ENCODE peak calls at places on chromosomes 11 and 22, in ten cellular contexts. One of them, this sample, is unnamed.

GRCh38 chr22:44938886-44939285 is 70.9 kb downstream of the PHF21B start:
- DNase-seq in posterior cingulate gyrus: no peak
- DNase-seq in GM12891: no peak
- DNase-seq in dermis blood vessel endothelial cell: no peak
- DNase-seq in iPS DF 6.9: no peak
- DNase-seq in DMS79 treated with DMSO at 0.1 percent for 48 hours: no peak
- DNase-seq in choroid plexus epithelial cell: no peak
- DNase-seq in EL: no peak
- DNase-seq in nephron progenitor cell: no peak
- DNase-seq in iris pigment epithelial cell: no peak
- DNase-seq in this sample: no peak

GRCh38 chr11:2271327-2272240 is 1.2 kb upstream of the ASCL2 start:
- DNase-seq in dermis blood vessel endothelial cell: no peak
- DNase-seq in choroid plexus epithelial cell: no peak
- DNase-seq in EL: no peak
- DNase-seq in GM12891: no peak
- DNase-seq in DMS79 treated with DMSO at 0.1 percent for 48 hours: no peak
- DNase-seq in posterior cingulate gyrus: no peak
- DNase-seq in nephron progenitor cell: no peak
- DNase-seq in iPS DF 6.9: no peak
- DNase-seq in iris pigment epithelial cell: no peak
- DNase-seq in this sample: no peak

GRCh38 chr11:45100338-45100737 is 46.1 kb upstream of the PRDM11 start:
- DNase-seq in DMS79 treated with DMSO at 0.1 percent for 48 hours: no peak
- DNase-seq in dermis blood vessel endothelial cell: peak
- DNase-seq in choroid plexus epithelial cell: peak
- DNase-seq in iris pigment epithelial cell: peak
- DNase-seq in GM12891: no peak
- DNase-seq in nephron progenitor cell: no peak
- DNase-seq in posterior cingulate gyrus: no peak
- DNase-seq in EL: peak
- DNase-seq in iPS DF 6.9: no peak
- DNase-seq in this sample: peak

GRCh38 chr11:124934862-124935547 is 842 bp downstream of the HEPACAM start:
- DNase-seq in iPS DF 6.9: no peak
- DNase-seq in posterior cingulate gyrus: no peak
- DNase-seq in GM12891: no peak
- DNase-seq in EL: peak
- DNase-seq in iris pigment epithelial cell: peak
- DNase-seq in choroid plexus epithelial cell: peak
- DNase-seq in DMS79 treated with DMSO at 0.1 percent for 48 hours: no peak
- DNase-seq in dermis blood vessel endothelial cell: peak
- DNase-seq in nephron progenitor cell: no peak
- DNase-seq in this sample: peak

GRCh38 chr11:34243620-34244493 is 114.0 kb downstream of the ABTB2 start:
- DNase-seq in posterior cingulate gyrus: no peak
- DNase-seq in nephron progenitor cell: no peak
- DNase-seq in iris pigment epithelial cell: peak
- DNase-seq in dermis blood vessel endothelial cell: peak
- DNase-seq in EL: peak
- DNase-seq in iPS DF 6.9: no peak
- DNase-seq in choroid plexus epithelial cell: peak
- DNase-seq in DMS79 treated with DMSO at 0.1 percent for 48 hours: peak
- DNase-seq in GM12891: peak
- DNase-seq in this sample: peak

GRCh38 chr11:78957481-78958245 is 383.0 kb upstream of the NARS2 start:
- DNase-seq in EL: peak
- DNase-seq in iris pigment epithelial cell: peak
- DNase-seq in DMS79 treated with DMSO at 0.1 percent for 48 hours: no peak
- DNase-seq in GM12891: no peak
- DNase-seq in dermis blood vessel endothelial cell: no peak
- DNase-seq in posterior cingulate gyrus: no peak
- DNase-seq in nephron progenitor cell: no peak
- DNase-seq in iPS DF 6.9: no peak
- DNase-seq in choroid plexus epithelial cell: peak
- DNase-seq in this sample: peak

GRCh38 chr11:68390315-68390714 is 70.2 kb upstream of the PPP6R3 start:
- DNase-seq in GM12891: no peak
- DNase-seq in nephron progenitor cell: no peak
- DNase-seq in iris pigment epithelial cell: no peak
- DNase-seq in choroid plexus epithelial cell: no peak
- DNase-seq in EL: no peak
- DNase-seq in dermis blood vessel endothelial cell: no peak
- DNase-seq in DMS79 treated with DMSO at 0.1 percent for 48 hours: no peak
- DNase-seq in posterior cingulate gyrus: no peak
- DNase-seq in iPS DF 6.9: no peak
- DNase-seq in this sample: no peak

GRCh38 chr11:62879554-62879953 is 1.1 kb upstream of the SLC3A2 start:
- DNase-seq in DMS79 treated with DMSO at 0.1 percent for 48 hours: no peak
- DNase-seq in iPS DF 6.9: no peak
- DNase-seq in dermis blood vessel endothelial cell: no peak
- DNase-seq in posterior cingulate gyrus: peak
- DNase-seq in iris pigment epithelial cell: no peak
- DNase-seq in nephron progenitor cell: no peak
- DNase-seq in choroid plexus epithelial cell: peak
- DNase-seq in GM12891: no peak
- DNase-seq in EL: no peak
- DNase-seq in this sample: peak

GRCh38 chr11:75858613-75859012 is 43.6 kb downstream of the UVRAG start:
- DNase-seq in posterior cingulate gyrus: no peak
- DNase-seq in iris pigment epithelial cell: peak
- DNase-seq in choroid plexus epithelial cell: peak
- DNase-seq in nephron progenitor cell: no peak
- DNase-seq in DMS79 treated with DMSO at 0.1 percent for 48 hours: no peak
- DNase-seq in EL: peak
- DNase-seq in iPS DF 6.9: no peak
- DNase-seq in GM12891: no peak
- DNase-seq in dermis blood vessel endothelial cell: no peak
- DNase-seq in this sample: peak

GRCh38 chr11:569273-569885 is 6.9 kb upstream of the PHRF1 start:
- DNase-seq in posterior cingulate gyrus: no peak
- DNase-seq in DMS79 treated with DMSO at 0.1 percent for 48 hours: no peak
- DNase-seq in EL: no peak
- DNase-seq in dermis blood vessel endothelial cell: no peak
- DNase-seq in iris pigment epithelial cell: no peak
- DNase-seq in iPS DF 6.9: no peak
- DNase-seq in GM12891: no peak
- DNase-seq in choroid plexus epithelial cell: no peak
- DNase-seq in nephron progenitor cell: no peak
- DNase-seq in this sample: no peak

GRCh38 chr11:102603091-102603490 is 22.0 kb downstream of the MMP20 start:
- DNase-seq in posterior cingulate gyrus: peak
- DNase-seq in EL: peak
- DNase-seq in DMS79 treated with DMSO at 0.1 percent for 48 hours: no peak
- DNase-seq in dermis blood vessel endothelial cell: no peak
- DNase-seq in iPS DF 6.9: no peak
- DNase-seq in GM12891: no peak
- DNase-seq in iris pigment epithelial cell: peak
- DNase-seq in choroid plexus epithelial cell: peak
- DNase-seq in nephron progenitor cell: no peak
- DNase-seq in this sample: peak

GRCh38 chr11:60195923-60196368 is 13.1 kb upstream of the MS4A6A start:
- DNase-seq in iPS DF 6.9: no peak
- DNase-seq in posterior cingulate gyrus: no peak
- DNase-seq in choroid plexus epithelial cell: no peak
- DNase-seq in DMS79 treated with DMSO at 0.1 percent for 48 hours: no peak
- DNase-seq in GM12891: no peak
- DNase-seq in EL: no peak
- DNase-seq in nephron progenitor cell: no peak
- DNase-seq in iris pigment epithelial cell: no peak
- DNase-seq in dermis blood vessel endothelial cell: peak
- DNase-seq in this sample: no peak

GRCh38 chr11:11243790-11244469 is 109.1 kb downstream of the CSNK2A3 start:
- DNase-seq in iris pigment epithelial cell: no peak
- DNase-seq in nephron progenitor cell: peak
- DNase-seq in EL: no peak
- DNase-seq in DMS79 treated with DMSO at 0.1 percent for 48 hours: peak
- DNase-seq in dermis blood vessel endothelial cell: peak
- DNase-seq in choroid plexus epithelial cell: peak
- DNase-seq in iPS DF 6.9: no peak
- DNase-seq in GM12891: peak
- DNase-seq in posterior cingulate gyrus: no peak
- DNase-seq in this sample: peak

GRCh38 chr11:107043242-107043991 is 25.1 kb upstream of the GUCY1A2 start:
- DNase-seq in DMS79 treated with DMSO at 0.1 percent for 48 hours: no peak
- DNase-seq in iris pigment epithelial cell: peak
- DNase-seq in nephron progenitor cell: no peak
- DNase-seq in posterior cingulate gyrus: no peak
- DNase-seq in choroid plexus epithelial cell: peak
- DNase-seq in GM12891: no peak
- DNase-seq in dermis blood vessel endothelial cell: peak
- DNase-seq in iPS DF 6.9: no peak
- DNase-seq in EL: peak
- DNase-seq in this sample: peak

GRCh38 chr11:118194835-118195627 is 18.6 kb upstream of the SCN2B start:
- DNase-seq in iPS DF 6.9: no peak
- DNase-seq in iris pigment epithelial cell: peak
- DNase-seq in nephron progenitor cell: no peak
- DNase-seq in dermis blood vessel endothelial cell: peak
- DNase-seq in posterior cingulate gyrus: peak
- DNase-seq in DMS79 treated with DMSO at 0.1 percent for 48 hours: no peak
- DNase-seq in choroid plexus epithelial cell: peak
- DNase-seq in GM12891: no peak
- DNase-seq in EL: peak
- DNase-seq in this sample: peak

GRCh38 chr11:100328626-100329340 is 358.3 kb upstream of the ARHGAP42 start:
- DNase-seq in choroid plexus epithelial cell: peak
- DNase-seq in nephron progenitor cell: no peak
- DNase-seq in dermis blood vessel endothelial cell: no peak
- DNase-seq in DMS79 treated with DMSO at 0.1 percent for 48 hours: peak
- DNase-seq in posterior cingulate gyrus: no peak
- DNase-seq in iris pigment epithelial cell: peak
- DNase-seq in GM12891: no peak
- DNase-seq in iPS DF 6.9: no peak
- DNase-seq in EL: peak
- DNase-seq in this sample: peak

GRCh38 chr11:28756977-28757376 is 648.8 kb downstream of the METTL15 start:
- DNase-seq in iPS DF 6.9: no peak
- DNase-seq in GM12891: no peak
- DNase-seq in iris pigment epithelial cell: peak
- DNase-seq in dermis blood vessel endothelial cell: peak
- DNase-seq in choroid plexus epithelial cell: peak
- DNase-seq in nephron progenitor cell: no peak
- DNase-seq in DMS79 treated with DMSO at 0.1 percent for 48 hours: no peak
- DNase-seq in posterior cingulate gyrus: no peak
- DNase-seq in EL: peak
- DNase-seq in this sample: peak

GRCh38 chr11:41010361-41011050 is 448.9 kb downstream of the LRRC4C start:
- DNase-seq in posterior cingulate gyrus: no peak
- DNase-seq in EL: no peak
- DNase-seq in choroid plexus epithelial cell: no peak
- DNase-seq in GM12891: no peak
- DNase-seq in dermis blood vessel endothelial cell: no peak
- DNase-seq in iPS DF 6.9: no peak
- DNase-seq in iris pigment epithelial cell: no peak
- DNase-seq in DMS79 treated with DMSO at 0.1 percent for 48 hours: no peak
- DNase-seq in nephron progenitor cell: no peak
- DNase-seq in this sample: no peak

GRCh38 chr11:57763568-57763967 is 2.0 kb downstream of the CTNND1 start:
- DNase-seq in posterior cingulate gyrus: no peak
- DNase-seq in choroid plexus epithelial cell: peak
- DNase-seq in GM12891: no peak
- DNase-seq in DMS79 treated with DMSO at 0.1 percent for 48 hours: no peak
- DNase-seq in dermis blood vessel endothelial cell: peak
- DNase-seq in nephron progenitor cell: no peak
- DNase-seq in iris pigment epithelial cell: peak
- DNase-seq in iPS DF 6.9: no peak
- DNase-seq in EL: peak
- DNase-seq in this sample: peak

GRCh38 chr11:87173185-87174039 is 135.7 kb downstream of the TMEM135 start:
- DNase-seq in DMS79 treated with DMSO at 0.1 percent for 48 hours: peak
- DNase-seq in nephron progenitor cell: no peak
- DNase-seq in EL: peak
- DNase-seq in iris pigment epithelial cell: peak
- DNase-seq in dermis blood vessel endothelial cell: peak
- DNase-seq in GM12891: no peak
- DNase-seq in choroid plexus epithelial cell: peak
- DNase-seq in posterior cingulate gyrus: no peak
- DNase-seq in iPS DF 6.9: no peak
- DNase-seq in this sample: peak

GRCh38 chr22:31692186-31692886 is 30.3 kb upstream of the PISD start:
- DNase-seq in posterior cingulate gyrus: no peak
- DNase-seq in choroid plexus epithelial cell: peak
- DNase-seq in DMS79 treated with DMSO at 0.1 percent for 48 hours: no peak
- DNase-seq in iris pigment epithelial cell: peak
- DNase-seq in dermis blood vessel endothelial cell: no peak
- DNase-seq in EL: peak
- DNase-seq in GM12891: no peak
- DNase-seq in nephron progenitor cell: no peak
- DNase-seq in iPS DF 6.9: no peak
- DNase-seq in this sample: peak

GRCh38 chr22:30582788-30583575 is 8.5 kb upstream of the GAL3ST1 start:
- DNase-seq in nephron progenitor cell: no peak
- DNase-seq in EL: no peak
- DNase-seq in choroid plexus epithelial cell: no peak
- DNase-seq in dermis blood vessel endothelial cell: peak
- DNase-seq in posterior cingulate gyrus: no peak
- DNase-seq in DMS79 treated with DMSO at 0.1 percent for 48 hours: no peak
- DNase-seq in iris pigment epithelial cell: no peak
- DNase-seq in iPS DF 6.9: no peak
- DNase-seq in GM12891: no peak
- DNase-seq in this sample: no peak

GRCh38 chr22:26556904-26557303 is 33.0 kb downstream of the TPST2 start:
- DNase-seq in iPS DF 6.9: no peak
- DNase-seq in nephron progenitor cell: no peak
- DNase-seq in choroid plexus epithelial cell: no peak
- DNase-seq in EL: no peak
- DNase-seq in dermis blood vessel endothelial cell: no peak
- DNase-seq in GM12891: no peak
- DNase-seq in iris pigment epithelial cell: no peak
- DNase-seq in DMS79 treated with DMSO at 0.1 percent for 48 hours: no peak
- DNase-seq in posterior cingulate gyrus: no peak
- DNase-seq in this sample: no peak

GRCh38 chr11:45593992-45594391 is 71.4 kb downstream of the CHST1 start:
- DNase-seq in DMS79 treated with DMSO at 0.1 percent for 48 hours: no peak
- DNase-seq in dermis blood vessel endothelial cell: no peak
- DNase-seq in nephron progenitor cell: no peak
- DNase-seq in GM12891: no peak
- DNase-seq in EL: no peak
- DNase-seq in iPS DF 6.9: no peak
- DNase-seq in iris pigment epithelial cell: no peak
- DNase-seq in posterior cingulate gyrus: no peak
- DNase-seq in choroid plexus epithelial cell: no peak
- DNase-seq in this sample: no peak

GRCh38 chr22:40753114-40753513 is 66.0 kb downstream of the SLC25A17 start:
- DNase-seq in posterior cingulate gyrus: peak
- DNase-seq in GM12891: no peak
- DNase-seq in DMS79 treated with DMSO at 0.1 percent for 48 hours: no peak
- DNase-seq in choroid plexus epithelial cell: no peak
- DNase-seq in nephron progenitor cell: no peak
- DNase-seq in dermis blood vessel endothelial cell: no peak
- DNase-seq in iPS DF 6.9: no peak
- DNase-seq in iris pigment epithelial cell: no peak
- DNase-seq in EL: no peak
- DNase-seq in this sample: no peak

GRCh38 chr11:61472282-61472681 is 36.3 kb upstream of the LRRC10B start:
- DNase-seq in iPS DF 6.9: no peak
- DNase-seq in dermis blood vessel endothelial cell: no peak
- DNase-seq in iris pigment epithelial cell: no peak
- DNase-seq in nephron progenitor cell: no peak
- DNase-seq in choroid plexus epithelial cell: no peak
- DNase-seq in DMS79 treated with DMSO at 0.1 percent for 48 hours: no peak
- DNase-seq in posterior cingulate gyrus: no peak
- DNase-seq in GM12891: no peak
- DNase-seq in EL: no peak
- DNase-seq in this sample: no peak

GRCh38 chr11:31045335-31045734 is 324.2 kb downstream of the DCDC1 start:
- DNase-seq in iPS DF 6.9: peak
- DNase-seq in choroid plexus epithelial cell: peak
- DNase-seq in GM12891: no peak
- DNase-seq in EL: no peak
- DNase-seq in posterior cingulate gyrus: no peak
- DNase-seq in nephron progenitor cell: no peak
- DNase-seq in iris pigment epithelial cell: peak
- DNase-seq in DMS79 treated with DMSO at 0.1 percent for 48 hours: no peak
- DNase-seq in dermis blood vessel endothelial cell: peak
- DNase-seq in this sample: no peak

GRCh38 chr11:75380716-75381420 is 18.4 kb upstream of the RPS3 start:
- DNase-seq in iPS DF 6.9: no peak
- DNase-seq in choroid plexus epithelial cell: no peak
- DNase-seq in dermis blood vessel endothelial cell: no peak
- DNase-seq in GM12891: no peak
- DNase-seq in EL: no peak
- DNase-seq in iris pigment epithelial cell: no peak
- DNase-seq in DMS79 treated with DMSO at 0.1 percent for 48 hours: no peak
- DNase-seq in posterior cingulate gyrus: no peak
- DNase-seq in nephron progenitor cell: no peak
- DNase-seq in this sample: peak

This sample was measured in mesenchymal stem cell.